ENCODE peak calls at places on chromosomes 5 and 9, in six cellular contexts. G is LoVo, C is skeletal muscle cell, E is NCI-H460, M is NCI-H774, H is ureter. D is an unnamed sample.

GRCh38 chr9:134231330-134231745 is 67.0 kb upstream of the RNU6ATAC start:
- DNase-seq in G (no peak), C (no peak), E (no peak), M (no peak), H (no peak), D (no peak)

GRCh38 chr5:89241186-89241585 is 358.2 kb upstream of the MEF2C start:
- DNase-seq in G (no peak), C (peak; percentile 22), E (no peak), M (no peak), H (no peak), D (no peak)

GRCh38 chr5:82793808-82794419 is 283.3 kb downstream of the TMEM167A start:
- DNase-seq in G (peak; percentile 32), C (no peak), E (peak; percentile 26), M (no peak), H (no peak), D (no peak)

GRCh38 chr9:101478444-101478843 is 42.9 kb upstream of the ALDOB start:
- DNase-seq in G (no peak), C (no peak), E (no peak), M (no peak), H (no peak), D (no peak)

GRCh38 chr9:127177682-127178265 is 55.3 kb upstream of the ANGPTL2 start:
- DNase-seq in G (no peak), C (no peak), E (no peak), M (no peak), H (peak; percentile 26), D (no peak)

GRCh38 chr5:38922199-38922598 is 76.4 kb downstream of the OSMR start:
- DNase-seq in G (peak; percentile 20), C (no peak), E (peak; percentile 55), M (peak; percentile 10), H (peak; percentile 53), D (no peak)

GRCh38 chr9:75624984-75625383 is 265.5 kb upstream of the PCSK5 start:
- DNase-seq in G (no peak), C (no peak), E (no peak), M (no peak), H (no peak), D (no peak)

GRCh38 chr9:68458918-68459317 is 81.8 kb downstream of the TMEM252 start:
- DNase-seq in G (no peak), C (no peak), E (no peak), M (no peak), H (no peak), D (no peak)

GRCh38 chr9:19894975-19895374 is 106.1 kb upstream of the SLC24A2 start:
- DNase-seq in G (no peak), C (no peak), E (no peak), M (no peak), H (no peak), D (no peak)

GRCh38 chr9:112166176-112167140 is 8.6 kb downstream of the SUSD1 start:
- DNase-seq in G (no peak), C (peak; percentile 44), E (no peak), M (no peak), H (no peak), D (no peak)

GRCh38 chr5:14328144-14328543 is 185.0 kb downstream of the TRIO start:
- DNase-seq in G (no peak), C (no peak), E (no peak), M (no peak), H (no peak), D (no peak)

GRCh38 chr5:68320094-68320986 is 104.8 kb downstream of the PIK3R1 start:
- DNase-seq in G (peak; percentile 68), C (no peak), E (no peak), M (no peak), H (no peak), D (no peak)

GRCh38 chr5:95163079-95163478 is 121.8 kb downstream of the MCTP1 start:
- DNase-seq in G (no peak), C (no peak), E (no peak), M (peak; percentile 42), H (no peak), D (no peak)

GRCh38 chr9:72038890-72039410 is 21.5 kb downstream of the C9orf57 start:
- DNase-seq in G (peak; percentile 79), C (peak; percentile 35), E (peak; percentile 94), M (peak; percentile 60), H (peak; percentile 87), D (no peak)

GRCh38 chr5:112548246-112548982 is 129.3 kb upstream of the EPB41L4A start:
- DNase-seq in G (no peak), C (peak; percentile 4), E (no peak), M (no peak), H (no peak), D (no peak)

GRCh38 chr5:139788294-139788875 is 7.2 kb upstream of the PSD2 start:
- DNase-seq in G (no peak), C (no peak), E (no peak), M (no peak), H (no peak), D (no peak)

GRCh38 chr9:76109953-76110352 is 219.5 kb downstream of the PCSK5 start:
- DNase-seq in G (no peak), C (peak; percentile 18), E (no peak), M (no peak), H (no peak), D (no peak)

GRCh38 chr9:117377046-117377445 is 37.8 kb downstream of the ASTN2 start:
- DNase-seq in G (no peak), C (no peak), E (no peak), M (no peak), H (no peak), D (no peak)

GRCh38 chr9:123435471-123435870 is 79.5 kb downstream of the CRB2 start:
- DNase-seq in G (no peak), C (no peak), E (no peak), M (no peak), H (no peak), D (no peak)

GRCh38 chr5:133390416-133391155 is 221.8 kb downstream of the FSTL4 start:
- DNase-seq in G (no peak), C (no peak), E (no peak), M (no peak), H (no peak), D (no peak)

GRCh38 chr5:172904643-172905345 is 54.4 kb upstream of the RPL26L1 start:
- DNase-seq in G (peak; percentile 61), C (no peak), E (peak; percentile 62), M (peak; percentile 65), H (peak; percentile 81), D (no peak)

GRCh38 chr5:32984851-32985250 is 273.7 kb downstream of the NPR3 start:
- DNase-seq in G (no peak), C (no peak), E (no peak), M (no peak), H (no peak), D (no peak)

GRCh38 chr9:38439291-38439915 is 15.1 kb upstream of the IGFBPL1 start:
- DNase-seq in G (no peak), C (no peak), E (no peak), M (no peak), H (no peak), D (no peak)

GRCh38 chr9:82601272-82601835 is 461.6 kb downstream of the RASEF start:
- DNase-seq in G (no peak), C (peak; percentile 0), E (no peak), M (no peak), H (no peak), D (no peak)

GRCh38 chr5:65861830-65862241 is 64.5 kb upstream of the ERBIN start:
- DNase-seq in G (peak; percentile 49), C (peak; percentile 72), E (no peak), M (no peak), H (no peak), D (no peak)

D was measured in SIG-M5.